ENCODE peak calls at places on chromosome 15, in seven cellular contexts. A, H, G, M, S, Z and N are unnamed samples.

GRCh38 chr15:89002281-89002761 is 85.9 kb upstream of the ABHD2 start:
- DNase-seq in A (peak; percentile 82), H (peak; percentile 72), G (peak; percentile 78), M (no peak), S (no peak), Z (peak; percentile 37), N (peak; percentile 76)

GRCh38 chr15:65375871-65376552 is 1.8 kb downstream of the IGDCC3 start:
- DNase-seq in A (no peak), H (peak; percentile 37), G (no peak), M (peak; percentile 55), S (no peak), Z (no peak), N (no peak)

GRCh38 chr15:91067026-91067425 is 33.0 kb upstream of the SV2B start:
- DNase-seq in A (no peak), H (no peak), G (no peak), M (no peak), S (no peak), Z (no peak), N (peak; percentile 78)

GRCh38 chr15:33358303-33358702 is 47.5 kb downstream of the RYR3 start:
- DNase-seq in A (no peak), H (no peak), G (no peak), M (no peak), S (no peak), Z (no peak), N (peak; percentile 68)

GRCh38 chr15:83310521-83311456 is 26.3 kb upstream of the BNC1 start:
- DNase-seq in A (no peak), H (no peak), G (no peak), M (no peak), S (no peak), Z (no peak), N (peak; percentile 6)

GRCh38 chr15:48493084-48493762 is 152.3 kb downstream of the FBN1 start:
- DNase-seq in A (no peak), H (no peak), G (peak; percentile 80), M (no peak), S (no peak), Z (no peak), N (peak; percentile 82)

GRCh38 chr15:40894689-40895308 is 549 bp downstream of the VPS18 start:
- DNase-seq in A (peak; percentile 87), H (peak; percentile 82), G (no peak), M (no peak), S (no peak), Z (peak; percentile 70), N (peak; percentile 80)

GRCh38 chr15:55403531-55403930 is 4.6 kb downstream of the CCPG1 start:
- DNase-seq in A (peak; percentile 89), H (no peak), G (no peak), M (no peak), S (no peak), Z (peak; percentile 35), N (no peak)

GRCh38 chr15:82625136-82625535 is 22.0 kb downstream of the CPEB1 start:
- DNase-seq in A (no peak), H (no peak), G (peak; percentile 20), M (no peak), S (no peak), Z (no peak), N (no peak)

GRCh38 chr15:91291673-91292072 is 191.6 kb downstream of the SV2B start:
- DNase-seq in A (peak; percentile 57), H (no peak), G (no peak), M (no peak), S (no peak), Z (peak; percentile 25), N (peak; percentile 56)

GRCh38 chr15:39317225-39317624 is 263.7 kb upstream of the THBS1 start:
- DNase-seq in A (no peak), H (no peak), G (no peak), M (no peak), S (no peak), Z (no peak), N (no peak)

GRCh38 chr15:62928996-62929350 is 113.6 kb upstream of the TPM1 start:
- DNase-seq in A (no peak), H (no peak), G (no peak), M (no peak), S (no peak), Z (no peak), N (peak; percentile 90)

GRCh38 chr15:25658560-25658959 is 204.6 kb downstream of the ATP10A start:
- DNase-seq in A (no peak), H (peak; percentile 56), G (no peak), M (no peak), S (no peak), Z (no peak), N (no peak)

GRCh38 chr15:48005921-48006541 is 114.8 kb upstream of the SLC24A5 start:
- DNase-seq in A (no peak), H (no peak), G (no peak), M (no peak), S (no peak), Z (no peak), N (no peak)

GRCh38 chr15:67776600-67776999 is 48.7 kb upstream of the SKOR1 start:
- DNase-seq in A (no peak), H (no peak), G (no peak), M (no peak), S (no peak), Z (no peak), N (peak; percentile 77)

GRCh38 chr15:42056934-42057743 is 36.3 kb upstream of the PLA2G4E start:
- DNase-seq in A (peak; percentile 86), H (peak; percentile 92), G (no peak), M (peak; percentile 37), S (peak; percentile 20), Z (peak; percentile 73), N (peak; percentile 78)

GRCh38 chr15:85380860-85381535 is 595 bp downstream of the AKAP13 start:
- DNase-seq in A (no peak), H (peak; percentile 85), G (no peak), M (no peak), S (peak; percentile 26), Z (peak; percentile 79), N (peak; percentile 38)

GRCh38 chr15:36797128-36797527 is 217.7 kb downstream of the CDIN1 start:
- DNase-seq in A (no peak), H (no peak), G (no peak), M (no peak), S (no peak), Z (no peak), N (no peak)

GRCh38 chr15:63514533-63514943 is 10.1 kb downstream of the USP3 start:
- DNase-seq in A (peak; percentile 70), H (no peak), G (peak; percentile 68), M (no peak), S (no peak), Z (no peak), N (peak; percentile 60)

GRCh38 chr15:89192771-89193170 is 28.6 kb downstream of the RLBP1 start:
- DNase-seq in A (no peak), H (no peak), G (no peak), M (no peak), S (no peak), Z (no peak), N (no peak)

GRCh38 chr15:94080416-94080815 is 150.9 kb upstream of the MCTP2 start:
- DNase-seq in A (peak; percentile 38), H (no peak), G (peak; percentile 73), M (no peak), S (no peak), Z (no peak), N (peak; percentile 74)

GRCh38 chr15:45522931-45523331 is 376 bp upstream of the SLC30A4 start:
- DNase-seq in A (peak; percentile 2), H (no peak), G (no peak), M (no peak), S (no peak), Z (no peak), N (peak; percentile 17)

GRCh38 chr15:31560643-31561042 is 234.0 kb downstream of the KLF13 start:
- DNase-seq in A (no peak), H (no peak), G (no peak), M (no peak), S (no peak), Z (no peak), N (no peak)

GRCh38 chr15:61319892-61320291 is 90.8 kb upstream of the RORA start:
- DNase-seq in A (no peak), H (no peak), G (no peak), M (no peak), S (no peak), Z (no peak), N (no peak)